ENCODE peak calls at places on chromosomes 1 and 21, in nine cellular contexts. W is HL-60; D is NCI-H510A treated with DMSO at 0.1 percent for 48 hours; R is NCI-H1092; C is GM03348; F is CD8-positive, alpha-beta T cell; S is stimulated activated CD4-positive, alpha-beta T cell treated with anti-CD3 and anti-CD28 coated beads, Interleukin-12 subunit alpha, Interleukin-12 subunit beta, amount 100 ng/mL, for 48 hours; X is MCF 10A; B is lung microvascular endothelial cell. Q is an unnamed sample.

GRCh38 chr1:56320873-56321272 is 258.5 kb downstream of the PLPP3 start:
- DNase-seq in W (no peak), D (no peak), R (no peak), C (no peak), F (no peak), S (no peak), X (no peak), B (no peak), Q (no peak)

GRCh38 chr1:193471981-193472380 is 285.6 kb upstream of the B3GALT2 start:
- DNase-seq in W (no peak), D (no peak), R (no peak), C (no peak), F (no peak), S (no peak), X (no peak), B (no peak), Q (no peak)

GRCh38 chr1:2429780-2430591 is 17.6 kb upstream of the PEX10 start:
- DNase-seq in W (no peak), D (no peak), R (no peak), C (no peak), F (no peak), S (no peak), X (no peak), B (no peak), Q (no peak)

GRCh38 chr1:8945568-8945967 is at the start of gene CA6:
- DNase-seq in W (no peak), D (peak; percentile 96), R (no peak), C (no peak), F (no peak), S (no peak), X (no peak), B (no peak), Q (no peak)

GRCh38 chr1:152486400-152487006 is 24.1 kb upstream of the LCE5A start:
- DNase-seq in W (no peak), D (no peak), R (no peak), C (peak; percentile 33), F (no peak), S (no peak), X (peak; percentile 51), B (peak; percentile 2), Q (no peak)

GRCh38 chr1:119472463-119473175 is 34.4 kb upstream of the HSD3B1 start:
- DNase-seq in W (no peak), D (no peak), R (no peak), C (no peak), F (no peak), S (no peak), X (no peak), B (no peak), Q (no peak)

GRCh38 chr1:39026051-39026946 is at the start of gene NDUFS5:
- DNase-seq in W (peak; percentile 93), D (peak; percentile 100), R (peak; percentile 86), C (peak; percentile 91), F (peak; percentile 62), S (peak; percentile 74), X (peak; percentile 90), B (peak; percentile 89), Q (peak; percentile 68)

GRCh38 chr1:54406339-54407181 is at the start of gene SSBP3:
- DNase-seq in W (peak; percentile 90), D (peak; percentile 87), R (peak; percentile 69), C (peak; percentile 100), F (peak; percentile 79), S (peak; percentile 85), X (peak; percentile 91), B (peak; percentile 96), Q (peak; percentile 92)

GRCh38 chr1:11374079-11374747 is 101.2 kb downstream of the UBIAD1 start:
- DNase-seq in W (no peak), D (no peak), R (no peak), C (no peak), F (no peak), S (no peak), X (no peak), B (no peak), Q (no peak)

GRCh38 chr1:34740161-34740875 is 14.5 kb upstream of the GJB5 start:
- DNase-seq in W (no peak), D (peak; percentile 96), R (peak; percentile 81), C (no peak), F (no peak), S (no peak), X (no peak), B (no peak), Q (no peak)

GRCh38 chr1:41751804-41752513 is 166.8 kb downstream of the HIVEP3 start:
- DNase-seq in W (peak; percentile 51), D (no peak), R (no peak), C (no peak), F (no peak), S (no peak), X (no peak), B (peak; percentile 44), Q (peak; percentile 44)

GRCh38 chr1:203374023-203374422 is 23.1 kb upstream of the FMOD start:
- DNase-seq in W (no peak), D (no peak), R (no peak), C (no peak), F (no peak), S (no peak), X (no peak), B (no peak), Q (no peak)

GRCh38 chr21:40668535-40669275 is 178.3 kb downstream of the DSCAM start:
- DNase-seq in W (no peak), D (no peak), R (no peak), C (no peak), F (no peak), S (no peak), X (no peak), B (no peak), Q (no peak)

GRCh38 chr1:158045639-158046038 is 52.2 kb downstream of the KIRREL1 start:
- DNase-seq in W (no peak), D (no peak), R (no peak), C (peak; percentile 67), F (no peak), S (no peak), X (no peak), B (no peak), Q (no peak)

GRCh38 chr1:103461171-103462105 is 64.1 kb upstream of the RNPC3 start:
- DNase-seq in W (no peak), D (peak; percentile 44), R (no peak), C (peak; percentile 44), F (no peak), S (no peak), X (peak; percentile 26), B (peak; percentile 25), Q (no peak)

GRCh38 chr1:211133841-211134669 is at the start of gene KCNH1:
- DNase-seq in W (peak; percentile 62), D (peak; percentile 83), R (peak; percentile 87), C (peak; percentile 96), F (peak; percentile 67), S (peak; percentile 79), X (peak; percentile 81), B (peak; percentile 75), Q (peak; percentile 71)

Q was measured in GM12892.